ENCODE peak calls at places on chromosomes 1 and 21, in six cellular contexts. K, Q, F, X, V and D are unnamed samples.
A peak's percentile ranks its signal among the peaks of the same experiment; 100 is the strongest.

GRCh38 chr1:208003241-208003640 is 92.3 kb upstream of the CD34 start:
- DNase-seq in K (no peak), Q (no peak), F (no peak), X (no peak), V (no peak), D (no peak)

GRCh38 chr1:209457618-209458017 is 125.9 kb upstream of the CAMK1G start:
- DNase-seq in K (no peak), Q (no peak), F (no peak), X (no peak), V (peak; percentile 56), D (no peak)

GRCh38 chr21:41045534-41046268 is 122.3 kb upstream of the BACE2 start:
- DNase-seq in K (no peak), Q (no peak), F (no peak), X (no peak), V (peak; percentile 54), D (no peak)

GRCh38 chr1:175701590-175701989 is 41.8 kb downstream of the TNR start:
- DNase-seq in K (no peak), Q (no peak), F (no peak), X (no peak), V (no peak), D (no peak)

GRCh38 chr1:25700124-25700523 is 83.5 kb downstream of the MAN1C1 start:
- DNase-seq in K (no peak), Q (no peak), F (no peak), X (no peak), V (peak; percentile 57), D (peak; percentile 60)

GRCh38 chr1:8661185-8662110 is 156.0 kb downstream of the RERE start:
- DNase-seq in K (no peak), Q (peak; percentile 90), F (no peak), X (no peak), V (no peak), D (peak; percentile 89)

GRCh38 chr1:241857131-241857530 is 9.1 kb downstream of the EXO1 start:
- DNase-seq in K (no peak), Q (no peak), F (no peak), X (no peak), V (no peak), D (no peak)

GRCh38 chr1:154479764-154480421 is 22.1 kb upstream of the TDRD10 start:
- DNase-seq in K (no peak), Q (peak; percentile 87), F (no peak), X (no peak), V (peak; percentile 83), D (peak; percentile 92)

GRCh38 chr1:223647249-223647648 is 18.3 kb downstream of the CAPN8 start:
- DNase-seq in K (no peak), Q (no peak), F (no peak), X (no peak), V (no peak), D (no peak)

GRCh38 chr1:202282017-202282335 is 59.8 kb downstream of the UBE2T start:
- DNase-seq in K (peak; percentile 14), Q (no peak), F (no peak), X (no peak), V (no peak), D (no peak)

GRCh38 chr1:189819751-189820150 is 657.9 kb downstream of the BRINP3 start:
- DNase-seq in K (no peak), Q (no peak), F (no peak), X (no peak), V (no peak), D (no peak)

GRCh38 chr1:43774359-43774758 is 67.0 kb downstream of the ST3GAL3 start:
- DNase-seq in K (no peak), Q (peak; percentile 46), F (no peak), X (no peak), V (no peak), D (peak; percentile 84)

GRCh38 chr1:233587958-233588799 is 25.7 kb upstream of the KCNK1 start:
- DNase-seq in K (no peak), Q (no peak), F (no peak), X (no peak), V (peak; percentile 9), D (no peak)

GRCh38 chr1:10074059-10074854 is 41.5 kb downstream of the UBE4B start:
- DNase-seq in K (peak; percentile 74), Q (peak; percentile 96), F (peak; percentile 46), X (peak; percentile 89), V (no peak), D (peak; percentile 94)

GRCh38 chr1:86619313-86619712 is 72.4 kb downstream of the CLCA4 start:
- DNase-seq in K (no peak), Q (no peak), F (no peak), X (no peak), V (no peak), D (no peak)

GRCh38 chr1:94530373-94530878 is 11.1 kb downstream of the F3 start:
- DNase-seq in K (no peak), Q (no peak), F (no peak), X (no peak), V (no peak), D (no peak)

GRCh38 chr1:1250828-1251284 is 4.3 kb upstream of the C1QTNF12 start:
- DNase-seq in K (no peak), Q (no peak), F (no peak), X (no peak), V (no peak), D (no peak)

GRCh38 chr1:98306517-98307089 is 354.9 kb upstream of the SNX7 start:
- DNase-seq in K (no peak), Q (no peak), F (no peak), X (no peak), V (no peak), D (no peak)

GRCh38 chr1:41282679-41283317 is 40.7 kb upstream of the SCMH1 start:
- DNase-seq in K (no peak), Q (no peak), F (no peak), X (no peak), V (peak; percentile 60), D (peak; percentile 38)

GRCh38 chr1:115436596-115436995 is 98.5 kb upstream of the NGF start:
- DNase-seq in K (no peak), Q (no peak), F (no peak), X (no peak), V (no peak), D (no peak)

GRCh38 chr21:38531610-38532009 is 33.3 kb upstream of the ERG start:
- DNase-seq in K (no peak), Q (no peak), F (no peak), X (no peak), V (no peak), D (peak; percentile 16)

GRCh38 chr1:153507926-153508583 is 27.7 kb downstream of the S100A6 start:
- DNase-seq in K (no peak), Q (no peak), F (no peak), X (no peak), V (no peak), D (no peak)

GRCh38 chr1:13828454-13829151 is 128.6 kb downstream of the PRDM2 start:
- DNase-seq in K (no peak), Q (no peak), F (no peak), X (no peak), V (peak; percentile 40), D (peak; percentile 23)

GRCh38 chr1:239757711-239758110 is 334.0 kb upstream of the FMN2 start:
- DNase-seq in K (no peak), Q (no peak), F (no peak), X (no peak), V (no peak), D (no peak)

GRCh38 chr1:226362346-226362745 is 45.5 kb downstream of the PARP1 start:
- DNase-seq in K (no peak), Q (no peak), F (no peak), X (no peak), V (no peak), D (no peak)

GRCh38 chr1:226357416-226357815 is 48.5 kb upstream of the LIN9 start:
- DNase-seq in K (no peak), Q (no peak), F (no peak), X (no peak), V (no peak), D (no peak)

GRCh38 chr1:226364129-226364899 is 43.6 kb downstream of the PARP1 start:
- DNase-seq in K (no peak), Q (no peak), F (peak; percentile 45), X (no peak), V (peak; percentile 71), D (no peak)

GRCh38 chr1:226362891-226363447 is 44.9 kb downstream of the PARP1 start:
- DNase-seq in K (no peak), Q (no peak), F (no peak), X (no peak), V (peak; percentile 57), D (no peak)

GRCh38 chr1:226360106-226360746 is 47.7 kb downstream of the PARP1 start:
- DNase-seq in K (no peak), Q (no peak), F (no peak), X (no peak), V (no peak), D (no peak)
- TF ChIP-seq CTCF in K (no peak), Q (no peak), F (no peak), X (no peak), V (no peak), D (no peak)

GRCh38 chr1:167440345-167440744 is 78.0 kb downstream of the CD247 start:
- DNase-seq in K (peak; percentile 46), Q (no peak), F (no peak), X (no peak), V (no peak), D (no peak)

GRCh38 chr1:167441222-167441621 is 77.1 kb downstream of the CD247 start:
- DNase-seq in K (no peak), Q (no peak), F (no peak), X (no peak), V (no peak), D (no peak)

GRCh38 chr1:167440776-167441175 is 77.6 kb downstream of the CD247 start:
- DNase-seq in K (no peak), Q (no peak), F (no peak), X (no peak), V (no peak), D (no peak)

GRCh38 chr1:167438171-167439138 is 79.9 kb downstream of the CD247 start:
- DNase-seq in K (peak; percentile 11), Q (no peak), F (no peak), X (no peak), V (no peak), D (no peak)

DNA sequence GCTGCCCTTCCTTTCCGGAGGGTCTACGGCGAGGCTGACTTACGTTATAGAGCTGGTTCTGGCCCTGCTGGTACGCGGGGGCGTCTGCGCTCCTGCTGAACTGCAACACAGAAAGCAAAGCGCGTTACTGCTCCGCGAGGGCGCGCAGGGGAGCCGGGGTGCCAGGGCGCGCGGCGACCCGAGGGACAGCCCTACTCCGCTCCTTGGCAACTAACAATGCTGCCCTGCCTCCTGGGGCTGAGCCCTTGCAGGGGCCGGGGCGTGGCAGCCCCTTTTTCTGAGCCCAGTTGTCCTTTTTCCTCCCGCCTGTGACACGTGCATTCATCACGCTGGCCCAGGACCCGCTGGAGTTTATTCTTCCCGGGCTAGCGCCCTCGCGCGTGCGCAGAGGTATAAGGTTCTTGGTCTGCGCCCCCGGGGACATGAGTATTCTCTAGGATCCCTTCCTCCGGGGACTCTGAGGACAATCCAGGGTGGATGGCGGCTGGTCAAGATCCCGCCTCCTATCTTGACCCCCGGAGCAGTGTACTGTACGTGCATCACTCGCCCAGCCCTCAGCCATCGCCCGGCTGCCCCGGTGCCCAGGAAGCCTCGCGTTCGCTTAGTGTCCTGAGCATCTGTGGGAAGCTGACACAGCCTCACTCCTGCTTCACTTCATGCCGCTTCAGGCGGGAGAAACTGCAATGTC is 78.9 kb downstream of the CD247 start:
- DNase-seq in K (no peak), Q (peak; percentile 45), F (no peak), X (no peak), V (peak; percentile 65), D (peak; percentile 56)
- H3K4me3 ChIP-seq in K (peak overlapping the region; percentile 13), Q (peak overlapping the region; percentile 37), F (peak overlapping the region; percentile 47), X (peak overlapping the region; percentile 52), V (peak overlapping the region; percentile 27), D (peak overlapping the region; percentile 47)

GRCh38 chr1:206430031-206430983 is 40.0 kb upstream of the IKBKE start:
- DNase-seq in K (no peak), Q (peak; percentile 63), F (no peak), X (peak; percentile 62), V (no peak), D (peak; percentile 94)
- TF ChIP-seq CTCF in K (no peak), Q (no peak), F (no peak), X (no peak), V (peak; percentile 50), D (peak; percentile 21)

GRCh38 chr1:17757426-17757825 is 2.3 kb downstream of the ACTL8 start:
- DNase-seq in K (no peak), Q (no peak), F (no peak), X (no peak), V (no peak), D (no peak)
- H3K4me3 ChIP-seq in K (no peak overlapping the region), Q (no peak overlapping the region), F (no peak overlapping the region), X (no peak overlapping the region), V (no peak overlapping the region), D (no peak overlapping the region)